ENCODE peak calls at places on chromosome 20, in eight cellular contexts. X is substantia nigra, G is NCI-H1436, F is tibial artery, U is kidney tubule cell, M is pancreas, R is OCI-M1, O is transverse colon. S is an unnamed sample.

GRCh38 chr20:48582361-48582991 is 245.3 kb downstream of the PREX1 start:
- DNase-seq in X (no peak), G (no peak), F (no peak), U (no peak), M (no peak), R (no peak), O (no peak), S (no peak)

GRCh38 chr20:63695419-63696310 is 787 bp upstream of the TNFRSF6B start:
- DNase-seq in X (no peak), G (no peak), F (peak), U (no peak), M (peak), R (no peak), O (no peak), S (no peak)

GRCh38 chr20:60206259-60206658 is 248.0 kb downstream of the CDH26 start:
- DNase-seq in X (no peak), G (peak), F (no peak), U (peak), M (no peak), R (peak), O (no peak), S (no peak)

GRCh38 chr20:18628330-18628941 is 40.6 kb downstream of the DTD1 start:
- DNase-seq in X (no peak), G (peak), F (no peak), U (peak), M (peak), R (no peak), O (peak), S (no peak)

GRCh38 chr20:33489495-33490022 is 337 bp upstream of the CBFA2T2 start:
- DNase-seq in X (peak), G (peak), F (peak), U (peak), M (peak), R (peak), O (peak), S (peak)

GRCh38 chr20:19114410-19114809 is 98.0 kb upstream of the SLC24A3 start:
- DNase-seq in X (no peak), G (no peak), F (no peak), U (no peak), M (no peak), R (no peak), O (no peak), S (peak)

GRCh38 chr20:61284752-61285151 is 32.7 kb downstream of the CDH4 start:
- DNase-seq in X (no peak), G (no peak), F (no peak), U (no peak), M (no peak), R (no peak), O (no peak), S (no peak)

GRCh38 chr20:44720617-44720993 is 5.4 kb downstream of the CCN5 start:
- DNase-seq in X (no peak), G (no peak), F (peak), U (peak), M (no peak), R (no peak), O (no peak), S (no peak)

GRCh38 chr20:63830821-63831593 is at the start of gene ZBTB46:
- DNase-seq in X (no peak), G (peak), F (no peak), U (peak), M (peak), R (peak), O (peak), S (no peak)

GRCh38 chr20:58293453-58293852 is 16.1 kb upstream of the RAB22A start:
- DNase-seq in X (no peak), G (peak), F (no peak), U (peak), M (no peak), R (peak), O (no peak), S (no peak)

GRCh38 chr20:15916623-15917022 is 656.6 kb downstream of the KIF16B start:
- DNase-seq in X (no peak), G (no peak), F (no peak), U (no peak), M (no peak), R (no peak), O (no peak), S (no peak)

GRCh38 chr20:62147528-62147927 is 4.0 kb downstream of the SS18L1 start:
- DNase-seq in X (no peak), G (no peak), F (no peak), U (no peak), M (no peak), R (no peak), O (no peak), S (no peak)

GRCh38 chr20:32251470-32251869 is 26.0 kb upstream of the KIF3B start:
- DNase-seq in X (no peak), G (no peak), F (no peak), U (no peak), M (no peak), R (no peak), O (no peak), S (no peak)

GRCh38 chr20:5073154-5074049 is 46.4 kb downstream of the PCNA start:
- DNase-seq in X (no peak), G (no peak), F (peak), U (peak), M (peak), R (peak), O (peak), S (no peak)

GRCh38 chr20:47370850-47371782 is 14.6 kb upstream of the ZMYND8 start:
- DNase-seq in X (no peak), G (no peak), F (no peak), U (peak), M (no peak), R (no peak), O (no peak), S (no peak)